ENCODE peak calls at places on chromosomes 11 and 22, in seven cellular contexts. V, F, S, C, X, W and J are unnamed samples.

GRCh38 chr11:3095712-3096361 is 38.6 kb upstream of the CARS1 start:
- DNase-seq in V (peak), F (peak), S (no peak), C (peak), X (peak), W (no peak), J (no peak)

GRCh38 chr11:70567680-70568503 is 169.6 kb downstream of the CTTN start:
- DNase-seq in V (peak), F (no peak), S (peak), C (peak), X (no peak), W (no peak), J (peak)

GRCh38 chr22:19120829-19121630 is 1.2 kb downstream of the DGCR2 start:
- DNase-seq in V (peak), F (no peak), S (no peak), C (peak), X (no peak), W (no peak), J (peak)

GRCh38 chr22:37817705-37818311 is 5.4 kb upstream of the GALR3 start:
- DNase-seq in V (peak), F (no peak), S (peak), C (peak), X (peak), W (peak), J (peak)

GRCh38 chr22:29071261-29072045 is 1.4 kb upstream of the KREMEN1 start:
- DNase-seq in V (peak), F (no peak), S (no peak), C (peak), X (no peak), W (peak), J (peak)

GRCh38 chr11:102733232-102733875 is 8.6 kb upstream of the MMP8 start:
- DNase-seq in V (peak), F (no peak), S (peak), C (peak), X (no peak), W (peak), J (peak)

GRCh38 chr22:36234919-36235318 is 4.4 kb downstream of the APOL2 start:
- DNase-seq in V (no peak), F (peak), S (no peak), C (no peak), X (no peak), W (no peak), J (no peak)

GRCh38 chr11:124602193-124602592 is 9.0 kb upstream of the PANX3 start:
- DNase-seq in V (peak), F (no peak), S (no peak), C (no peak), X (no peak), W (no peak), J (no peak)

GRCh38 chr22:38467904-38468760 is at the start of gene KDELR3:
- DNase-seq in V (peak), F (no peak), S (peak), C (peak), X (no peak), W (no peak), J (peak)

GRCh38 chr11:83720675-83721074 is 434.5 kb upstream of the CCDC90B start:
- DNase-seq in V (no peak), F (no peak), S (no peak), C (no peak), X (no peak), W (no peak), J (no peak)

GRCh38 chr11:125910450-125910849 is 6.1 kb downstream of the DDX25 start:
- DNase-seq in V (no peak), F (no peak), S (no peak), C (no peak), X (no peak), W (no peak), J (no peak)

GRCh38 chr22:37703906-37704305 is 7.1 kb downstream of the TRIOBP start:
- DNase-seq in V (no peak), F (no peak), S (no peak), C (no peak), X (no peak), W (no peak), J (no peak)

GRCh38 chr11:71116435-71117040 is 135.8 kb downstream of the SHANK2 start:
- DNase-seq in V (no peak), F (no peak), S (no peak), C (no peak), X (no peak), W (no peak), J (peak)

GRCh38 chr11:62143727-62144126 is 19.9 kb downstream of the INCENP start:
- DNase-seq in V (no peak), F (no peak), S (no peak), C (no peak), X (no peak), W (no peak), J (no peak)

GRCh38 chr11:108871152-108871551 is 206.3 kb downstream of the DDX10 start:
- DNase-seq in V (peak), F (no peak), S (peak), C (peak), X (no peak), W (no peak), J (no peak)

GRCh38 chr22:19818264-19819208 is 36.1 kb downstream of the GNB1L start:
- DNase-seq in V (no peak), F (peak), S (no peak), C (no peak), X (no peak), W (no peak), J (no peak)

GRCh38 chr11:125214466-125215204 is 50.1 kb downstream of the PKNOX2 start:
- DNase-seq in V (peak), F (no peak), S (peak), C (peak), X (no peak), W (peak), J (no peak)

GRCh38 chr22:30861688-30862552 is 106.7 kb downstream of the MORC2 start:
- DNase-seq in V (no peak), F (peak), S (no peak), C (no peak), X (no peak), W (no peak), J (no peak)

GRCh38 chr11:62108017-62108750 is 15.6 kb upstream of the INCENP start:
- DNase-seq in V (peak), F (no peak), S (no peak), C (no peak), X (peak), W (peak), J (no peak)

GRCh38 chr11:95339554-95339953 is 108.6 kb upstream of the SESN3 start:
- DNase-seq in V (no peak), F (no peak), S (no peak), C (no peak), X (no peak), W (no peak), J (no peak)

GRCh38 chr11:20518323-20518834 is 81.0 kb upstream of the SLC6A5 start:
- DNase-seq in V (no peak), F (no peak), S (no peak), C (peak), X (no peak), W (no peak), J (no peak)

GRCh38 chr11:35029979-35030378 is 109.0 kb upstream of the CD44 start:
- DNase-seq in V (peak), F (no peak), S (no peak), C (no peak), X (no peak), W (no peak), J (no peak)

GRCh38 chr11:7538466-7539454 is 25.0 kb downstream of the PPFIBP2 start:
- DNase-seq in V (no peak), F (no peak), S (no peak), C (no peak), X (no peak), W (no peak), J (no peak)

GRCh38 chr11:47905358-47906059 is 57.4 kb upstream of the NUP160 start:
- DNase-seq in V (peak), F (no peak), S (no peak), C (no peak), X (no peak), W (no peak), J (no peak)

GRCh38 chr11:113314389-113315301 is at the start of gene TTC12:
- DNase-seq in V (peak), F (peak), S (peak), C (peak), X (peak), W (peak), J (peak)

GRCh38 chr11:124920870-124921609 is 2.0 kb downstream of the HEPN1 start:
- DNase-seq in V (peak), F (no peak), S (peak), C (peak), X (no peak), W (peak), J (peak)

GRCh38 chr11:110152199-110152598 is 59.0 kb downstream of the ZC3H12C start:
- DNase-seq in V (no peak), F (no peak), S (no peak), C (no peak), X (no peak), W (no peak), J (no peak)

GRCh38 chr22:44161673-44162072 is 19.1 kb upstream of the PARVG start:
- DNase-seq in V (no peak), F (no peak), S (peak), C (no peak), X (no peak), W (no peak), J (no peak)

GRCh38 chr11:108887436-108888238 is 222.8 kb downstream of the DDX10 start:
- DNase-seq in V (peak), F (no peak), S (no peak), C (no peak), X (peak), W (no peak), J (no peak)

GRCh38 chr11:64500176-64501013 is 90.6 kb upstream of the SLC22A12 start:
- DNase-seq in V (no peak), F (no peak), S (no peak), C (no peak), X (no peak), W (no peak), J (no peak)

GRCh38 chr11:123977731-123978347 is at the start of gene OR10S1:
- DNase-seq in V (no peak), F (no peak), S (no peak), C (no peak), X (no peak), W (no peak), J (no peak)

GRCh38 chr11:88448131-88448530 is 110.6 kb upstream of the CTSC start:
- DNase-seq in V (no peak), F (no peak), S (no peak), C (no peak), X (no peak), W (no peak), J (no peak)

GRCh38 chr11:71568707-71569349 is 3.5 kb downstream of the KRTAP5-10 start:
- DNase-seq in V (peak), F (no peak), S (no peak), C (no peak), X (no peak), W (no peak), J (no peak)

GRCh38 chr11:68314886-68315580 is 2.6 kb downstream of the LRP5 start:
- DNase-seq in V (peak), F (no peak), S (no peak), C (no peak), X (no peak), W (no peak), J (no peak)

GRCh38 chr11:95092549-95093324 is 3.1 kb downstream of the ENDOD1 start:
- DNase-seq in V (peak), F (peak), S (no peak), C (no peak), X (no peak), W (peak), J (no peak)

GRCh38 chr11:12124306-12124705 is 13.9 kb downstream of the MICAL2 start:
- DNase-seq in V (no peak), F (no peak), S (no peak), C (no peak), X (no peak), W (no peak), J (no peak)

GRCh38 chr11:12125609-12126149 is 15.3 kb downstream of the MICAL2 start:
- DNase-seq in V (no peak), F (no peak), S (no peak), C (no peak), X (no peak), W (no peak), J (no peak)

GRCh38 chr11:12128191-12128841 is 17.9 kb downstream of the MICAL2 start:
- DNase-seq in V (no peak), F (no peak), S (no peak), C (no peak), X (no peak), W (no peak), J (no peak)

GRCh38 chr11:12127206-12127898 is 17.0 kb downstream of the MICAL2 start:
- DNase-seq in V (no peak), F (no peak), S (no peak), C (no peak), X (no peak), W (no peak), J (no peak)

DNA sequence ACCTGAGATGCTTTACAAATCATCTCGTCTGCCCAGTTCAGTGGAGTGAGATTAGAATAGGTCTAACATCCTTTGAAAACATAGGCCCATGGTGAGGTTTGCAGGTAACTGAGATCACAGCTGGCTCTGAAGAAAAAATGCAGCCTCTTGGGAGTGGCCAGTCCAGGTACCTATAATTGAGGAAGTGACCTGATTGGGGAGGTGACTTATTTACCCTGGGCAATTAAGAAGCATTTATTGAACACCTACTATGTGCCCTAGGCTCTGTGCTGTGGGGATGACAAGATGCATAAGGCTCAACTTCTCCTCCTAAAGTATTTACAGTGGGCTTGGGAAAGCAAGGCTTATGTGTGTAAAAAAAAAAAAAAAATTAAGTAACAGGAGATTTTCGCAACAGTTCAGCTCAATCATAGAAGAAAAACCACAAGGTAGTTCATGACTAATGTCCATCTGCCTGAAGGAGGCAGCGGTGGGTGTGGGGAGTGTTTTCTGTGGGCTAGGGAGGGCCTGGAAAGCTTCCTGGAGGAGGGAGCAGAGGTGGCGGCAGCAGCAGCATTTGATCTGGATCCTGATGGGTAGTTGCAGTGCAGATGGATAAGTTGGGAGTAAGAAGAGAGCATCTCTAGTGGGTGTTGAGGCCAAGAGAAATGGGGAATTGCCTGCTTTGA is 16.1 kb downstream of the MICAL2 start:
- DNase-seq in V (peak), F (no peak), S (no peak), C (no peak), X (no peak), W (no peak), J (peak)
- TF ChIP-seq CTCF in V (peak), F (no peak), S (no peak), C (no peak), X (no peak), W (no peak), J (no peak)

GRCh38 chr11:46134540-46134939 is 13.3 kb upstream of the PHF21A start:
- DNase-seq in V (no peak), F (no peak), S (no peak), C (no peak), X (no peak), W (no peak), J (no peak)
- TF ChIP-seq CTCF in V (peak), F (no peak), S (no peak), C (no peak), X (no peak), W (no peak), J (no peak)

GRCh38 chr11:120985718-120986569 is 38.0 kb upstream of the TBCEL start:
- DNase-seq in V (peak), F (no peak), S (peak), C (peak), X (no peak), W (peak), J (peak)
- TF ChIP-seq CTCF in V (no peak), F (no peak), S (peak), C (no peak), X (no peak), W (peak), J (no peak)

GRCh38 chr11:134373591-134374052 is 38.4 kb downstream of the B3GAT1 start:
- DNase-seq in V (no peak), F (no peak), S (no peak), C (peak), X (no peak), W (no peak), J (peak)

GRCh38 chr11:134372961-134373360 is 39.1 kb downstream of the B3GAT1 start:
- DNase-seq in V (no peak), F (no peak), S (no peak), C (peak), X (no peak), W (no peak), J (no peak)

GRCh38 chr11:134372536-134372935 is 39.5 kb downstream of the B3GAT1 start:
- DNase-seq in V (no peak), F (no peak), S (no peak), C (peak), X (no peak), W (no peak), J (peak)

GRCh38 chr11:134374891-134375550 is 37.0 kb downstream of the B3GAT1 start:
- DNase-seq in V (no peak), F (no peak), S (no peak), C (peak), X (no peak), W (no peak), J (no peak)

GRCh38 chr11:134374171-134374570 is 37.9 kb downstream of the B3GAT1 start:
- DNase-seq in V (no peak), F (no peak), S (no peak), C (peak), X (no peak), W (no peak), J (peak)
- TF ChIP-seq CTCF in V (no peak), F (no peak), S (no peak), C (no peak), X (no peak), W (no peak), J (no peak)

GRCh38 chr11:1147792-1148191 is 10.0 kb upstream of the MUC5AC start:
- DNase-seq in V (no peak), F (no peak), S (no peak), C (no peak), X (no peak), W (no peak), J (no peak)
- TF ChIP-seq CTCF in V (no peak), F (no peak), S (no peak), C (no peak), X (no peak), W (no peak), J (no peak)

GRCh38 chr11:16945671-16946469 is 68.3 kb downstream of the PLEKHA7 start:
- DNase-seq in V (peak), F (no peak), S (peak), C (peak), X (peak), W (peak), J (peak)
- TF ChIP-seq CTCF in V (peak), F (no peak), S (peak), C (peak), X (peak), W (peak), J (peak)

GRCh38 chr11:73326929-73327811 is 19.1 kb downstream of the ARHGEF17 start:
- DNase-seq in V (peak), F (no peak), S (no peak), C (no peak), X (no peak), W (no peak), J (no peak)
- TF ChIP-seq CTCF in V (no peak), F (no peak), S (no peak), C (no peak), X (no peak), W (no peak), J (no peak)

GRCh38 chr11:12687740-12688139 is 13.5 kb downstream of the TEAD1 start:
- DNase-seq in V (no peak), F (no peak), S (no peak), C (no peak), X (no peak), W (no peak), J (no peak)
- TF ChIP-seq CTCF in V (no peak), F (no peak), S (no peak), C (no peak), X (no peak), W (no peak), J (no peak)

GRCh38 chr11:75719089-75719638 is 1.5 kb downstream of the MOGAT2 start:
- DNase-seq in V (no peak), F (no peak), S (no peak), C (no peak), X (no peak), W (no peak), J (no peak)
- TF ChIP-seq CTCF in V (no peak), F (no peak), S (no peak), C (no peak), X (no peak), W (no peak), J (no peak)

GRCh38 chr11:115462004-115462541 is 42.1 kb downstream of the CADM1 start:
- DNase-seq in V (no peak), F (no peak), S (peak), C (peak), X (no peak), W (no peak), J (peak)
- TF ChIP-seq CTCF in V (no peak), F (no peak), S (peak), C (no peak), X (peak), W (no peak), J (no peak)